ENCODE peak calls at places on chromosomes 1 and 21, in seven cellular contexts. One of them, this sample, is unnamed.

GRCh38 chr1:224589006-224589405 is 27.1 kb upstream of the CNIH3 start:
- DNase-seq in fibroblast of pulmonary artery: peak
- DNase-seq in HFFc6: peak
- DNase-seq in fibroblast of lung: peak
- DNase-seq in AG09309: no peak
- DNase-seq in tibial nerve: no peak
- DNase-seq in BJ: no peak
- DNase-seq in this sample: peak

GRCh38 chr1:7471836-7472235 is 299.3 kb upstream of the VAMP3 start:
- DNase-seq in fibroblast of pulmonary artery: no peak
- DNase-seq in BJ: peak
- DNase-seq in HFFc6: peak
- DNase-seq in tibial nerve: no peak
- DNase-seq in AG09309: no peak
- DNase-seq in fibroblast of lung: peak
- DNase-seq in this sample: peak

GRCh38 chr1:170085089-170085488 is 10.6 kb upstream of the KIFAP3 start:
- DNase-seq in fibroblast of pulmonary artery: peak
- DNase-seq in HFFc6: no peak
- DNase-seq in AG09309: no peak
- DNase-seq in tibial nerve: no peak
- DNase-seq in BJ: no peak
- DNase-seq in fibroblast of lung: no peak
- DNase-seq in this sample: no peak

GRCh38 chr1:171476829-171477228 is 8.5 kb upstream of the PRRC2C start:
- DNase-seq in fibroblast of pulmonary artery: no peak
- DNase-seq in HFFc6: no peak
- DNase-seq in AG09309: no peak
- DNase-seq in BJ: no peak
- DNase-seq in fibroblast of lung: no peak
- DNase-seq in tibial nerve: no peak
- DNase-seq in this sample: no peak

GRCh38 chr1:234721476-234722266 is 111.7 kb upstream of the IRF2BP2 start:
- DNase-seq in fibroblast of lung: peak
- DNase-seq in BJ: peak
- DNase-seq in HFFc6: peak
- DNase-seq in tibial nerve: peak
- DNase-seq in fibroblast of pulmonary artery: peak
- DNase-seq in AG09309: peak
- DNase-seq in this sample: peak

GRCh38 chr1:4089421-4090175 is 189.5 kb upstream of the C1orf174 start:
- DNase-seq in BJ: no peak
- DNase-seq in fibroblast of pulmonary artery: no peak
- DNase-seq in HFFc6: no peak
- DNase-seq in AG09309: no peak
- DNase-seq in fibroblast of lung: no peak
- DNase-seq in tibial nerve: no peak
- DNase-seq in this sample: no peak

GRCh38 chr1:225766967-225767413 is 10.6 kb upstream of the SRP9 start:
- DNase-seq in AG09309: peak
- DNase-seq in HFFc6: peak
- DNase-seq in BJ: peak
- DNase-seq in fibroblast of lung: peak
- DNase-seq in fibroblast of pulmonary artery: peak
- DNase-seq in tibial nerve: no peak
- DNase-seq in this sample: peak

GRCh38 chr21:18164933-18165332 is 79.7 kb upstream of the CHODL start:
- DNase-seq in HFFc6: no peak
- DNase-seq in fibroblast of pulmonary artery: no peak
- DNase-seq in fibroblast of lung: no peak
- DNase-seq in AG09309: no peak
- DNase-seq in BJ: no peak
- DNase-seq in tibial nerve: no peak
- DNase-seq in this sample: no peak

GRCh38 chr1:154198756-154199562 is 7.1 kb upstream of the TPM3 start:
- DNase-seq in tibial nerve: no peak
- DNase-seq in HFFc6: peak
- DNase-seq in AG09309: no peak
- DNase-seq in fibroblast of lung: peak
- DNase-seq in fibroblast of pulmonary artery: peak
- DNase-seq in BJ: no peak
- DNase-seq in this sample: peak

GRCh38 chr1:108828074-108828961 is 28.6 kb downstream of the AKNAD1 start:
- DNase-seq in tibial nerve: peak
- DNase-seq in HFFc6: peak
- DNase-seq in BJ: peak
- DNase-seq in AG09309: peak
- DNase-seq in fibroblast of lung: peak
- DNase-seq in fibroblast of pulmonary artery: peak
- DNase-seq in this sample: peak
- TF ChIP-seq CTCF in tibial nerve: peak
- TF ChIP-seq CTCF in HFFc6: peak
- TF ChIP-seq CTCF in BJ: peak
- TF ChIP-seq CTCF in AG09309: peak
- TF ChIP-seq CTCF in fibroblast of lung: peak
- TF ChIP-seq CTCF in fibroblast of pulmonary artery: peak
- TF ChIP-seq CTCF in this sample: peak

DNA sequence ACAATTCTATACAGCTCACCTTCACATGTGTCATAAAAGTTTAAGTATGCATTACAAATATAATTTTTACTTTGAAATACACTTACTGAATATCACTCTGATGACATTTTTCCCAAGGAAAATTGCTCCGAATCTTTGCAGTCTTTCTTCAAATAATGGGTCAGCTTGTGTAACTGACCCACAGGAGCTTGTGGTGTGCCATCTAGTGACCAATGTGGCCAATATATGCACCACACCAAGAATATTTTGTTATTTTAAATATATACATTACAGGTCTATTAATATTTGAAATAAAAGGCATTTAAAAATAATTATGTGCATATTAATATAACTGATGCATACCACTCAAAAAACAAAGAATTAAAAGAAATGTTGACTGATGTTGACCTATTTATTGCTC is 271.4 kb downstream of the TBX15 start:
- DNase-seq in tibial nerve: no peak
- DNase-seq in fibroblast of lung: no peak
- DNase-seq in fibroblast of pulmonary artery: no peak
- DNase-seq in AG09309: no peak
- DNase-seq in HFFc6: no peak
- DNase-seq in BJ: no peak
- DNase-seq in this sample: peak
- TF ChIP-seq CTCF in tibial nerve: no peak
- TF ChIP-seq CTCF in fibroblast of lung: no peak
- TF ChIP-seq CTCF in fibroblast of pulmonary artery: no peak
- TF ChIP-seq CTCF in AG09309: peak
- TF ChIP-seq CTCF in HFFc6: peak
- TF ChIP-seq CTCF in BJ: peak
- TF ChIP-seq CTCF in this sample: peak

DNA sequence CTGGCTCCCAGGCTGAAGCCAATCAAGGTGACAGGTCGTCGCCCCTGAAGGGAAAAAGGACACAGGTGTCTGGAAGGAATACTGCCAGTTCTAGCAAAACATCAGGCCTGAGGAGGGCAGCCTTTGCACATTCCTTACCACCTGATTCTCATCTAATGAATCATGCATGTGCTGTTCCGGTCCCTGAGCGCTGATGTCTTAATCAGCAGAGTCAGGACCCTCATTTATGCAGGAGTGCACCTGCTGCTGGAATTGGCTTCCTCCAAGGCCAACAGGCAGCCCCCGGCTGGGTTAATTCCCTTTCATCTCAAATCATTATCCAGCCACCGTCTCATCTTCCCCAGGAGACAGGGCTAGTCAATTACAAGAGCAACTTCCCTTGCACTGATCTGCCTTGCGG is 62.3 kb downstream of the TMCO4 start:
- DNase-seq in HFFc6: no peak
- DNase-seq in BJ: no peak
- DNase-seq in tibial nerve: no peak
- DNase-seq in fibroblast of lung: no peak
- DNase-seq in fibroblast of pulmonary artery: peak
- DNase-seq in AG09309: no peak
- DNase-seq in this sample: no peak
- TF ChIP-seq CTCF in HFFc6: peak
- TF ChIP-seq CTCF in BJ: peak
- TF ChIP-seq CTCF in tibial nerve: no peak
- TF ChIP-seq CTCF in fibroblast of lung: peak
- TF ChIP-seq CTCF in fibroblast of pulmonary artery: peak
- TF ChIP-seq CTCF in AG09309: peak
- TF ChIP-seq CTCF in this sample: peak

GRCh38 chr1:109457819-109458218 is 8.5 kb upstream of the SYPL2 start:
- DNase-seq in fibroblast of lung: no peak
- DNase-seq in BJ: no peak
- DNase-seq in AG09309: no peak
- DNase-seq in fibroblast of pulmonary artery: no peak
- DNase-seq in HFFc6: no peak
- DNase-seq in tibial nerve: no peak
- DNase-seq in this sample: no peak
- TF ChIP-seq CTCF in fibroblast of lung: no peak
- TF ChIP-seq CTCF in BJ: no peak
- TF ChIP-seq CTCF in AG09309: no peak
- TF ChIP-seq CTCF in fibroblast of pulmonary artery: no peak
- TF ChIP-seq CTCF in HFFc6: no peak
- TF ChIP-seq CTCF in tibial nerve: no peak
- TF ChIP-seq CTCF in this sample: no peak

DNA sequence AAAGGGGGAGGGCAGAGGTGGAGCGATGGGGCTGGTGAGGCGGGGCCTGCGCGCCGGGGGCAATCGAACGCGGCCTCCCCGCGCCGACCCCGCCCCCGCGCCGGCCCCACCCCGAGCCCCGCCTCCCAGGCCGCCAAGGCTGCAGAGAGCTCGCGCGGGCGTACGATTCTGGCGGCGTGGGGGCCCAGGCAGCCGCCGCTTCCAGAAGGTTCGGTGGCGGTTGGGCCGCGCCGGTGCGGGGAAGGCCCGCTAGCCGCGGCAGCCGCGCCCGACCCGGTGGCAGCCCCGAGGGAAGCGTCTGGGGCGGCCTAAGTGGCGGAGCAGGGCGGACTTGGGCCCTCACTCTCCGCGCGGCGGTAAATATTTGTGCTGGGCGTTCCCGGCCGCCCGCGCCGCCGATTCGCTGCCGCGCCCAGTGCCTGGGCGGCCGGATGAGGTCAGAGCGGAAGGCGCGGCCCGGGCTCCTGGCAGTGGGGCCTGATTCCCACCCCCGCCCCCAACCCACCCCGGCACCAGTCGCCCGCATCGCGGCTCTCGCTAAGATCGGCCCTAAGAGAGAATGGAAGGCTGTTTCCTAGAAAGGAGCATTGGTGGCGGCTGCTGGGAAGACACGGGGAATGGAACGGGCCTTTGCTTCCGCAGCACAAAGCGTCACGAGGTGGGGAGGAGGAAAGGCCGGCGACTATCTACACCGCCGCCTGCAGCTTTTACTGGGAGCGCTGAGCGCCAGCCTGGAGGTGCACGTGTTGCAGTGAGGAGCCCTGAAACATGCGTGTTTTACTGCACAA is at the start of gene ACOT7:
- DNase-seq in fibroblast of pulmonary artery: peak
- DNase-seq in fibroblast of lung: peak
- DNase-seq in AG09309: peak
- DNase-seq in HFFc6: peak
- DNase-seq in tibial nerve: peak
- DNase-seq in BJ: peak
- DNase-seq in this sample: peak
- TF ChIP-seq CTCF in fibroblast of pulmonary artery: peak
- TF ChIP-seq CTCF in fibroblast of lung: peak
- TF ChIP-seq CTCF in AG09309: peak
- TF ChIP-seq CTCF in HFFc6: no peak
- TF ChIP-seq CTCF in tibial nerve: peak
- TF ChIP-seq CTCF in BJ: peak
- TF ChIP-seq CTCF in this sample: peak